ENCODE peak calls at places on chromosomes 11 and 22, in six cellular contexts. X is upper lobe of left lung; D is fibroblast of lung; G is ovary; C is heart left ventricle; B is CD8-positive, alpha-beta memory T cell. P is an unnamed sample. For H3K36me3 and H3K4me1, the result is how much of the 10 kb centered on the place peaks cover.

GRCh38 chr11:125373426-125374391 is 122.4 kb downstream of the FEZ1 start:
- DNase-seq in X (no peak), D (peak), G (no peak), C (peak), B (no peak), P (no peak)

GRCh38 chr11:60343094-60343704 is 16.1 kb downstream of the MS4A6E start:
- DNase-seq in X (no peak), D (no peak), G (no peak), C (no peak), B (no peak), P (no peak)

GRCh38 chr22:46055176-46055850 is 78.4 kb upstream of the WNT7B start:
- DNase-seq in X (no peak), D (peak), G (peak), C (peak), B (no peak), P (no peak)

GRCh38 chr22:47189056-47189916 is 426.8 kb downstream of the TBC1D22A start:
- DNase-seq in X (peak), D (no peak), G (peak), C (peak), B (no peak), P (no peak)

GRCh38 chr11:44939673-44940072 is 11.0 kb downstream of the TP53I11 start:
- DNase-seq in X (no peak), D (no peak), G (no peak), C (peak), B (no peak), P (peak)

GRCh38 chr11:2860636-2861035 is 24.9 kb downstream of the CDKN1C start:
- DNase-seq in X (no peak), D (peak), G (no peak), C (no peak), B (no peak), P (no peak)

GRCh38 chr22:45442120-45442519 is 28.6 kb downstream of the RIBC2 start:
- DNase-seq in X (no peak), D (peak), G (no peak), C (no peak), B (no peak), P (no peak)

GRCh38 chr11:12585861-12586260 is 88.4 kb upstream of the TEAD1 start:
- DNase-seq in X (no peak), D (no peak), G (no peak), C (no peak), B (no peak), P (no peak)

GRCh38 chr22:27438271-27438980 is 363.1 kb downstream of the MN1 start:
- DNase-seq in X (peak), D (peak), G (peak), C (no peak), B (no peak), P (no peak)

GRCh38 chr22:46297151-46297819 is 615 bp downstream of the GTSE1 start:
- DNase-seq in X (no peak), D (peak), G (peak), C (no peak), B (no peak), P (no peak)

GRCh38 chr11:9664276-9665171 is 647 bp downstream of the SWAP70 start:
- DNase-seq in X (peak), D (peak), G (no peak), C (peak), B (no peak), P (peak)

GRCh38 chr11:12070446-12071267 is 39.7 kb upstream of the MICAL2 start:
- DNase-seq in X (peak), D (no peak), G (no peak), C (no peak), B (no peak), P (no peak)

GRCh38 chr11:87351671-87352070 is 313.9 kb downstream of the TMEM135 start:
- DNase-seq in X (no peak), D (no peak), G (no peak), C (no peak), B (no peak), P (no peak)

GRCh38 chr11:27353593-27354358 is 9.2 kb downstream of the CCDC34 start:
- DNase-seq in X (no peak), D (peak), G (no peak), C (no peak), B (no peak), P (no peak)

GRCh38 chr11:77107950-77108349 is 5.3 kb downstream of the OMP start:
- DNase-seq in X (no peak), D (peak), G (peak), C (no peak), B (no peak), P (no peak)

GRCh38 chr11:16749666-16750065 is 11.2 kb downstream of the C11orf58 start:
- DNase-seq in X (no peak), D (no peak), G (no peak), C (no peak), B (no peak), P (no peak)

GRCh38 chr11:96155627-96156378 is 187.2 kb downstream of the MAML2 start:
- DNase-seq in X (peak), D (peak), G (peak), C (peak), B (no peak), P (peak)

GRCh38 chr11:57230797-57231538 is 6.1 kb downstream of the APLNR start:
- DNase-seq in X (peak), D (no peak), G (no peak), C (no peak), B (no peak), P (no peak)

GRCh38 chr11:33160147-33160546 is 1.1 kb downstream of the CSTF3 start:
- DNase-seq in X (no peak), D (peak), G (no peak), C (no peak), B (no peak), P (no peak)

GRCh38 chr22:35539910-35540599 is 576 bp upstream of the RASD2 start:
- DNase-seq in X (peak), D (peak), G (peak), C (peak), B (peak), P (no peak)

GRCh38 chr11:110076388-110076965 is 16.7 kb upstream of the ZC3H12C start:
- DNase-seq in X (no peak), D (no peak), G (no peak), C (no peak), B (no peak), P (no peak)

GRCh38 chr11:41113160-41113559 is 346.3 kb downstream of the LRRC4C start:
- DNase-seq in X (no peak), D (no peak), G (no peak), C (no peak), B (no peak), P (no peak)

GRCh38 chr11:114430290-114430689 is 9.0 kb upstream of the REXO2 start:
- DNase-seq in X (no peak), D (no peak), G (no peak), C (no peak), B (no peak), P (no peak)

GRCh38 chr11:33733978-33734377 is 2.2 kb downstream of the CD59 start:
- DNase-seq in X (no peak), D (no peak), G (no peak), C (no peak), B (no peak), P (no peak)

GRCh38 chr11:27255447-27255828 is 107.6 kb downstream of the CCDC34 start:
- DNase-seq in X (no peak), D (peak), G (no peak), C (no peak), B (no peak), P (no peak)

GRCh38 chr22:22201185-22201924 is 43.2 kb upstream of the VPREB1 start:
- DNase-seq in X (no peak), D (no peak), G (no peak), C (no peak), B (peak), P (no peak)

GRCh38 chr11:1888811-1889526 is 2.7 kb downstream of the PRR33 start:
- DNase-seq in X (peak), D (no peak), G (no peak), C (peak), B (peak), P (no peak)

GRCh38 chr22:20430101-20430640 is 7.5 kb downstream of the SCARF2 start:
- DNase-seq in X (peak), D (no peak), G (no peak), C (no peak), B (no peak), P (no peak)

GRCh38 chr11:112290462-112290894 is 29.8 kb upstream of the PLET1 start:
- DNase-seq in X (no peak), D (no peak), G (no peak), C (no peak), B (no peak), P (no peak)

GRCh38 chr11:62516736-62517371 is 29.8 kb downstream of the AHNAK start:
- DNase-seq in X (no peak), D (no peak), G (no peak), C (no peak), B (no peak), P (no peak)

GRCh38 chr11:128472128-128473110 is 114.9 kb downstream of the ETS1 start:
- DNase-seq in X (no peak), D (peak), G (no peak), C (no peak), B (no peak), P (no peak)

GRCh38 chr11:44943118-44943517 is 7.6 kb downstream of the TP53I11 start:
- DNase-seq in X (no peak), D (no peak), G (no peak), C (no peak), B (no peak), P (no peak)

GRCh38 chr11:75492181-75492820 is 33.4 kb downstream of the GDPD5 start:
- DNase-seq in X (no peak), D (peak), G (no peak), C (no peak), B (peak), P (no peak)

GRCh38 chr11:120235024-120235628 is 4.8 kb upstream of the POU2F3 start:
- DNase-seq in X (peak), D (peak), G (no peak), C (peak), B (peak), P (no peak)

GRCh38 chr22:26406118-26406517 is 22.9 kb upstream of the ASPHD2 start:
- DNase-seq in X (no peak), D (peak), G (no peak), C (no peak), B (no peak), P (no peak)

GRCh38 chr11:118485273-118485672 is 42.0 kb upstream of the TTC36 start:
- DNase-seq in X (no peak), D (no peak), G (no peak), C (no peak), B (no peak), P (no peak)
- H3K36me3 ChIP-seq in X (half or more), D (under half), G (under half), C (half or more), B (half or more), P (half or more)

DNA sequence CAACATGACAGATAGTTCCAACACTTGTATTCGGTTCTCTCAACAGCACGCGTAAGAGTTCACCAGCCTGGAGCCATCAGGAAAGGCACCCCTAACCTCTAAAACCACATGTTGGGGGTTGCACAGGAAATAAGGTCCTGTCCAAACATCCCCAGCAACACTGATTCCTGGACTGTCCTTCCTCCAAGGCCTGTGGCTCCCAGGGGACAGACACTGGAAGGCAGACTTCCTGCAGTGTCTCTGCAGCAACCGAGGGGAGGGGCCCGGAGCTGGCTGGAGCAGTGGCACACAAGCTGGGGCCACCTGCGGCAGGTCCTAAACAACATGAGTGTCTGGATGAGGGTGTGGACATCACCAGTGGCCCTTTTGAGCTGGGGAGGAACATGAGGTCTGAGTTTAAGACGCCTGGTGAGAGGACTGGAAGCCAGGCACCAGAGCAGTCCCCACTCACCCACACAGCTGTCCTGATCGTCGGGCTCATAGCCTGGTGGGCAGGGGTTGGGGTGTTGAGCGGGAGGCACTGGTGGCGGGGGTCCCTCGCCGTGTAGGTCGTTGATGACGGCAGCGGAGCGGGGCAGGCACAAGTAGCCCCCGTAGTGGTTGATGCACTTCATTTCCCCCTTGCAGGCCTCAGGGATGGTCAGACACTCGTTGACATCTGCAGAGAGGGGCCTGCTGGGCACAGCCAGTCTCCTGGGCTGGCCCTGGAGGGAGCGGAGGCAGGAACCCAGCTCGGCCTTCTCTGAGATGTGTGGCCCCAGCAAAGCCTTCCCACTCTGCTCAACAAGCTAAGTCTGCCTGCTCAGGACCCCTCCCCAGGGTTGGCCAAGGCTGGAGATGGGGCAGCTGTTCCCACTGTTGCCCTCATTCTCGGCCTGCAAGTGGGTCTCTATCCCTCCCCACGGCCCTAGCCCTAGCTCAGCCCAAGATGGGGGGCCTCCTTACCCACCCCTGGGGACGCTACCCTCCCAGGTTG is 1.6 kb downstream of the EFEMP2 start:
- DNase-seq in X (peak), D (no peak), G (peak), C (peak), B (no peak), P (no peak)
- H3K4me3 ChIP-seq in X (peak), D (peak), G (no peak), C (peak), B (no peak), P (peak)

GRCh38 chr11:63916837-63917684 is at the start of gene RCOR2:
- DNase-seq in X (peak), D (peak), G (peak), C (peak), B (peak), P (peak)
- H3K4me1 ChIP-seq in X (under half), D (under half), G (under half), C (under half), B (under half), P (under half)

GRCh38 chr22:23281053-23281405 is 100.7 kb downstream of the BCR start:
- DNase-seq in X (no peak), D (no peak), G (no peak), C (no peak), B (no peak), P (no peak)
- H3K36me3 ChIP-seq in X (under half), D (under half), G (under half), C (under half), B (under half), P (under half)

GRCh38 chr22:49961601-49962011 is 1.0 kb downstream of the PIM3 start:
- DNase-seq in X (peak), D (no peak), G (no peak), C (no peak), B (no peak), P (no peak)

GRCh38 chr22:49963647-49964026 is 3.1 kb downstream of the PIM3 start:
- DNase-seq in X (no peak), D (no peak), G (no peak), C (no peak), B (peak), P (no peak)

GRCh38 chr22:49962012-49962750 is 1.6 kb downstream of the PIM3 start:
- DNase-seq in X (peak), D (peak), G (peak), C (peak), B (peak), P (peak)

GRCh38 chr22:49964136-49964492 is 3.5 kb downstream of the PIM3 start:
- DNase-seq in X (no peak), D (no peak), G (peak), C (no peak), B (peak), P (no peak)

GRCh38 chr22:49962751-49963646 is 2.4 kb downstream of the PIM3 start:
- DNase-seq in X (peak), D (no peak), G (peak), C (peak), B (peak), P (no peak)
- H3K4me3 ChIP-seq in X (peak), D (peak), G (peak), C (peak), B (peak), P (peak)

P was measured in right atrium auricular region.